ENCODE peak calls at places on chromosomes 2 and 18, in ten cellular contexts. T is IMR-90; Q is vagina; J is left ventricle myocardium inferior; A is K562; M is CD4-positive, alpha-beta T cell; K is iPS DF 6.9; U is HCT116; D is lower lobe of right lung; G is heart left ventricle. W is an unnamed sample. For H3K27me3, the result is how much of the 10 kb centered on the place peaks cover.

GRCh38 chr2:222102746-222103349 is 195.9 kb downstream of the PAX3 start:
- DNase-seq in T (no peak), Q (no peak), J (no peak), A (no peak), M (no peak), K (no peak), U (no peak), D (no peak), G (no peak), W (no peak)

GRCh38 chr2:39920318-39920775 is 141.3 kb upstream of the THUMPD2 start:
- DNase-seq in T (no peak), Q (no peak), J (no peak), A (no peak), M (no peak), K (no peak), U (no peak), D (no peak), G (no peak), W (no peak)

GRCh38 chr2:3606028-3606369 is 11.1 kb downstream of the COLEC11 start:
- DNase-seq in T (no peak), Q (peak), J (no peak), A (no peak), M (no peak), K (no peak), U (no peak), D (no peak), G (no peak), W (no peak)

GRCh38 chr18:52499018-52499417 is 159.0 kb downstream of the DCC start:
- DNase-seq in T (no peak), Q (no peak), J (no peak), A (no peak), M (no peak), K (no peak), U (no peak), D (no peak), G (no peak), W (no peak)

GRCh38 chr2:7930800-7931635 is 750.8 kb upstream of the ID2 start:
- DNase-seq in T (peak), Q (no peak), J (peak), A (no peak), M (no peak), K (no peak), U (no peak), D (no peak), G (peak), W (no peak)

GRCh38 chr18:11304900-11305299 is 155.5 kb upstream of the PIEZO2 start:
- DNase-seq in T (no peak), Q (no peak), J (no peak), A (no peak), M (no peak), K (no peak), U (no peak), D (no peak), G (no peak), W (no peak)

GRCh38 chr2:104473568-104473967 is 380.3 kb upstream of the POU3F3 start:
- DNase-seq in T (no peak), Q (no peak), J (no peak), A (no peak), M (no peak), K (no peak), U (no peak), D (no peak), G (no peak), W (no peak)

GRCh38 chr2:8616084-8616419 is 65.8 kb upstream of the ID2 start:
- DNase-seq in T (no peak), Q (no peak), J (no peak), A (no peak), M (no peak), K (no peak), U (no peak), D (peak), G (no peak), W (no peak)

GRCh38 chr2:13128139-13128538 is 411.4 kb downstream of the TRIB2 start:
- DNase-seq in T (no peak), Q (no peak), J (no peak), A (no peak), M (no peak), K (no peak), U (no peak), D (no peak), G (no peak), W (no peak)

GRCh38 chr2:72146357-72147302 is 1.0 kb downstream of the CYP26B1 start:
- DNase-seq in T (no peak), Q (no peak), J (peak), A (no peak), M (no peak), K (no peak), U (no peak), D (peak), G (peak), W (no peak)

GRCh38 chr18:48769006-48769646 is 181.6 kb downstream of the SMAD7 start:
- DNase-seq in T (no peak), Q (no peak), J (no peak), A (no peak), M (no peak), K (no peak), U (no peak), D (no peak), G (no peak), W (no peak)

GRCh38 chr18:1846640-1847039 is 724.7 kb downstream of the METTL4 start:
- DNase-seq in T (no peak), Q (no peak), J (no peak), A (no peak), M (no peak), K (no peak), U (no peak), D (no peak), G (no peak), W (no peak)

GRCh38 chr2:112782234-112782799 is 2.0 kb downstream of the IL1A start:
- DNase-seq in T (no peak), Q (no peak), J (no peak), A (no peak), M (no peak), K (no peak), U (no peak), D (no peak), G (no peak), W (no peak)

DNA sequence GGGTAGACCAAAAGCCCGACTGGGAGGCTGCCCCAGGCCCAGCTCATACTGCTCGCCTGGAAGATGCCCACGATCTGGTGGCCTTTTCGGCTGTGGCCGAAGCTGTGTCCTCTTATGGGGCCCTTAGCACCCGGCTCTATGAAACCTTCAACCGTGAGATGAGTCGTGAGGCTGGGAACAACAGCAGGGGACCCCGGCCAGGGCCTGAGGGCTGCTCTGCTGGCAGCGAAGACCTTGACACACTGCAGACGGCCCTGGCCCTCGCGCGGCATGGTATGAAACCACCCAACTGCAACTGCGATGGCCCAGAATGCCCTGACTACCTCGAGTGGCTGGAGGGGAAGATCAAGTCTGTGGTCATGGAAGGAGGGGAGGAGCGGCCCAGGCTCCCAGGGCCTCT is 61.7 kb downstream of the TET3 start:
- DNase-seq in T (no peak), Q (no peak), J (no peak), A (no peak), M (no peak), K (no peak), U (no peak), D (no peak), G (no peak), W (no peak)
- H3K27me3 ChIP-seq in T (under half), Q (under half), J (under half), A (under half), M (under half), K (under half), U (under half), D (under half), G (under half), W (under half)

DNA sequence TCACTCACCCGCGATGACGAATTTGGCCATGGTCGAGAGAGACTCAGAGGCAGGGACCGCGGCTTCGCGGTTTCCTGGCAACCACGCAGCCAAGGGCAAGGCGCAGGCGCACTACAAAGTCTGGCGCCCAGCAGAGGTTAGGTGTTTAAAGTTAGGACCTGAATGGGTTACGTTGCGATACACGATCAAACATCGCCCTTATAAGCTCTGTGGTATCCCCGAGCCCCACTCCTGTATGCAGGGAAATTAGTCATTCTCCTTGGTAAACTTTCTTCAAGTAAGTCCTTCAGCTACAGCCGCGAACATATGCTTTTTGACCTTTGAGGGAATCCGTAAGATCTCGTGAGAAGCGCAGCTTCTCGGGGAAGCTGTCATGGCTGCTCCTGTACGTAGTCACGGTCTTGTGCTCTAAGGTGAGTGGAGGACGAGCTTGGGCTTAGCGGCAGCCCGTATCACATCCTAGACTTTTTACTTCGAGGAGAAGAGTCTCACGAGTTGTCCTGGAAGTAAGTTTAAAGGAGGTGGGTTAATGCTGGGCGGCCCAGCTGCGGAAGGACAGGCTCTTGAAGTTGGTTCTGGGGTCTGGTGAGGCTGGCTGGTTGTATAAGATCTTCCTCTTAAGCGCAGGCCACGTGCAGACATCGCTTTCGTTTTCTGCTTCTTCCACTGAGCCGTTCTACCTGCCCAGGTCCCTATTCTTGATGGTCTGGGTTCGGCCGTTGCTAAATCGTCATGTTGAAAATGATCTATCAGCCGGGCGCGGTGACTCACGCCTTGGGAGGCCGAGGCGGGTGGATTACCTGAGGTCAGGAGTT is at the start of the genes FASTKD2 and MDH1B:
- DNase-seq in T (peak), Q (no peak), J (peak), A (peak), M (peak), K (peak), U (peak), D (peak), G (peak), W (peak)
- H3K27ac ChIP-seq in T (peak), Q (peak), J (peak), A (peak), M (peak), K (no peak), U (peak), D (peak), G (peak), W (peak)

DNA sequence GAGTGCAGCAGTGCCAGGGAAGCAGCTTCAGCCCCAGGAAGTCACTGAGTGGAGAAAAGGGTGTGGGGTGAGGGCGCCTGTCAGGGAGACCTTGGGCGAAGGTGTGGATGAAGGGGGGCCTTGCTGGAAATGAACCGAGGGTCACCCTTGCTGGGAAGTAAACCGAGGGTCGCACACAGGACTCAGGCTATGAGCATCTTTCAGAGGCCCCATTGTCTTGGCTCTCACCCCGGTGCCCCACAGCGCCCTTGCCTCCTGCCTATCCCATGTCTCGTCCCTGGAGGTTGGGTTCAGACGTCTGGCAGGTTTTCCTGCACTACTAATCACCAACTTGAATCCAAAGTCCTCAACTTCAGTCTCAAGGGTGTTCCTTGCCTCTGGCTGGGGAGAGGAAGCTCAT is 122.8 kb upstream of the PXDN start:
- DNase-seq in T (no peak), Q (no peak), J (no peak), A (no peak), M (no peak), K (no peak), U (no peak), D (no peak), G (no peak), W (no peak)
- H3K27me3 ChIP-seq in T (under half), Q (under half), J (half or more), A (under half), M (under half), K (under half), U (half or more), D (under half), G (under half), W (under half)

DNA sequence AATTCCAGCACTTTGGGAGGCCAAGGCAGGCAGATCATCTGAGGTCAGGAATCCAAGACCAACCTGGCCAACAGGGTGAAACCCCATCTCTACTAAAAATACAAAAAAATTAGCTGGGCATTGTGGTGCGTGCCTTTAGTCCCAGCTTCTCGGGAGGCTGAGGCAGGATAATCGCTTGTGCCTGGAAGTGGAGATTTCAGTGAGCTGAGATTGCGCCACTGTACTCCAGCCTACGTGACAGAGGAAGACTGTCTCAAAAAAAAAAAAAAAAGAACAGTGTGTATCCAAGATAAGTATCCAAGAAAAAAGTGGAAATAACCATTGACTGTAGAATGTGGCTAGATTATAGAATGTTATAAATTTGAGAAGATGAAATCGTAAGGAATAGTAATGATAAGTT is 142.1 kb downstream of the FAM124B start:
- DNase-seq in T (no peak), Q (no peak), J (no peak), A (no peak), M (no peak), K (no peak), U (no peak), D (no peak), G (no peak), W (no peak)
- H3K27ac ChIP-seq in T (no peak), Q (no peak), J (no peak), A (no peak), M (no peak), K (no peak), U (no peak), D (no peak), G (no peak), W (peak)

DNA sequence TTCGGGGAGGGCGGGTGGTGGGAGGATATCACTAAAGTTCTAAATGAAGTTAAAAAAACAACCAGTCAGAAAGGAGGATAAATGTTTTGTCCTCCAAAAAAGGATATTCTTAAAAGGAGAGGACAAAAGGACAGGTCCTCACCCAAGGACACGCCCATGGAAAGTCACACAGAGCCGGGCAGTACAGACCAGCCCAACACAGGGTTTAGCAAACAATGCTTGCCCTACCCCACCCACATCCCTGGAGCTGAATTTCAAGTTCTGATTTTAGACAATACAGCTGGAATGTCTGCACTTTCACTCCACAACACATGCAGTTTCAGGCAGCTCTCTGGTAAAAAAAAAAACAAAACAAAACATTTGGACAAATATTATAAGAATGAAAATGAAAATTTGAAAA is 67.9 kb downstream of the SLC9A4 start:
- DNase-seq in T (no peak), Q (no peak), J (no peak), A (no peak), M (no peak), K (no peak), U (no peak), D (no peak), G (peak), W (no peak)
- H3K27me3 ChIP-seq in T (under half), Q (under half), J (under half), A (under half), M (under half), K (under half), U (under half), D (under half), G (under half), W (under half)

GRCh38 chr2:45871025-45871424 is 219.6 kb downstream of the PRKCE start:
- DNase-seq in T (no peak), Q (no peak), J (no peak), A (no peak), M (no peak), K (no peak), U (no peak), D (no peak), G (no peak), W (no peak)

GRCh38 chr2:45869165-45869501 is 217.7 kb downstream of the PRKCE start:
- DNase-seq in T (peak), Q (no peak), J (no peak), A (no peak), M (no peak), K (no peak), U (no peak), D (no peak), G (no peak), W (no peak)

GRCh38 chr2:45867349-45867748 is 215.9 kb downstream of the PRKCE start:
- DNase-seq in T (no peak), Q (no peak), J (no peak), A (no peak), M (no peak), K (no peak), U (no peak), D (no peak), G (no peak), W (no peak)

GRCh38 chr2:45871541-45871940 is 220.1 kb downstream of the PRKCE start:
- DNase-seq in T (no peak), Q (no peak), J (no peak), A (no peak), M (no peak), K (no peak), U (no peak), D (no peak), G (no peak), W (no peak)

DNA sequence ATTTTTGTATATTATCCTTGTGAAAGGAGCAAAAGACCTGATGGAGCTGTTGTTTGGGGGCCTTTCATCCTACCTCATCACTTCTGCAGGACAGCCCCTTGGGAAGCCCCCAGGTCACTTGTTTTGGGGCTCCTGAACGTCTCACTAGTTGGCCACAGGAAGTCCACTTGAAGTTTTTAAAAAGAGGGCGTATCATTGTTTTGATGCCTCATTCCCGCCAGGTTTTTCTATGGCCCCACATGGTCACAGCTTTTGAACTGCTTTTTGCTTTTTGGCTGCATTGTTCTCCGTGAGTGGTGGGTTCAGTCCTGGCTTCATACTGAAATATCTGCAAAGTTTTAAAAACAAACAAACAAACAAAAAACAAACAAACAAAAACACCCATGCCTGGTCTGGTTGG is 216.3 kb downstream of the PRKCE start:
- DNase-seq in T (no peak), Q (no peak), J (no peak), A (no peak), M (no peak), K (no peak), U (no peak), D (no peak), G (no peak), W (no peak)
- H3K27ac ChIP-seq in T (no peak), Q (no peak), J (no peak), A (no peak), M (no peak), K (no peak), U (no peak), D (no peak), G (no peak), W (no peak)

DNA sequence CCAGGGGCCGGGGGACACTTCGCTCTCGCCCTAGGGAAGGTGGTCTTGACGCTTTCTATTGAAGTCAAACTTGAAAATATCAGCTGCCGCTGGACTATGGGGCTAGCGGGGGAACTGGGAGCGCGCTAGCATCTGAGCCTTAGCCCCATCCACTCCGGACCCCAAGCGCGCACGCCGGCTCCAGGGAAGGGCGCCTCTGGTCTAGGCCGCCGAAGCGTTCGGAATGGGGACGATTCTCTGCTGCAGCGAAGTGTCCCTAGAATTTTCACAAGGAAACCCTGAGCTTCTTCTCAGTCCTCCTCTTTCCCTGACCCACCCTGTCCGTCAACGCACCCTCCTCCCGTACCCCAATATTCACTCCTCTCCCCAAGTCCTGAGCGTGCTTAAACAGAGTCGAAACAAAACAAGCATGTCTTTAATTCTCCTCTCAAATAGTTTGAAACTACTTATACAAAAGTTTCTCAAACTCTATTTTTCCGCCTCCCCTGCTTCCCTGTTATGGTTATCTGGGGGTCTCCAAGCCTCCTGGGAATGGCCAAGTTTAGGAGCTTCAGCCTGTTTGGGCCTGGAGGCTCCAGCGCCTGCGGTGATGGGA is 5.0 kb downstream of the RAX start:
- DNase-seq in T (no peak), Q (no peak), J (no peak), A (no peak), M (no peak), K (no peak), U (no peak), D (no peak), G (no peak), W (no peak)
- H3K27me3 ChIP-seq in T (half or more), Q (under half), J (under half), A (half or more), M (half or more), K (half or more), U (under half), D (half or more), G (half or more), W (under half)

W was measured in thoracic aorta.